ENCODE peak calls at places on chromosomes 2 and 18, in ten cellular contexts. T is posterior cingulate gyrus; Z is colonic mucosa; C is GM12892; U is stimulated activated CD8-positive, alpha-beta memory T cell treated with anti-CD3 and anti-CD28 coated beads, Interleukin-15, amount 100 ng/mL, for 24 hours; G is lung; F is stimulated activated CD4-positive, alpha-beta T cell treated with anti-CD3 and anti-CD28 coated beads, Interleukin-1b, Interleukin-23, amount 100 ng/mL, for 4 hours; I is BE2C; R is foreskin fibroblast; A is NCI-H69. N is an unnamed sample.

GRCh38 chr2:72827999-72828646 is 2.3 kb upstream of the EXOC6B start:
- DNase-seq in R (peak), F (no peak), G (no peak), U (no peak), T (no peak), C (no peak), I (no peak), Z (no peak), A (no peak), N (peak)

GRCh38 chr18:49544362-49544761 is 17.5 kb upstream of the LIPG start:
- DNase-seq in I (no peak), U (no peak), A (no peak), T (peak), F (no peak), Z (no peak), G (no peak), C (no peak), R (no peak), N (no peak)

GRCh38 chr18:212780-213179 is 54.4 kb downstream of the USP14 start:
- DNase-seq in U (no peak), F (no peak), C (no peak), R (no peak), T (no peak), G (no peak), Z (no peak), I (no peak), A (no peak), N (no peak)

GRCh38 chr2:190137561-190137960 is 75.0 kb upstream of the MSTN start:
- DNase-seq in F (no peak), Z (no peak), I (no peak), T (no peak), G (no peak), A (no peak), C (no peak), U (no peak), R (no peak), N (no peak)

GRCh38 chr18:26119246-26119645 is 14.4 kb upstream of the PSMA8 start:
- DNase-seq in F (no peak), C (no peak), T (no peak), R (no peak), Z (no peak), A (no peak), I (no peak), U (no peak), G (no peak), N (no peak)

GRCh38 chr2:191555092-191555742 is 122.7 kb upstream of the NABP1 start:
- DNase-seq in I (peak), F (peak), Z (peak), G (peak), C (peak), R (peak), A (peak), T (peak), U (peak), N (peak)

GRCh38 chr2:226515344-226516055 is 284.1 kb downstream of the IRS1 start:
- DNase-seq in G (no peak), C (no peak), T (no peak), I (no peak), U (no peak), Z (no peak), F (no peak), R (peak), A (no peak), N (peak)

GRCh38 chr2:23249348-23249747 is 135.6 kb upstream of the KLHL29 start:
- DNase-seq in R (no peak), F (no peak), C (no peak), U (no peak), I (no peak), Z (no peak), G (no peak), A (no peak), T (peak), N (no peak)

GRCh38 chr2:11738589-11739436 is 7.6 kb upstream of the LPIN1 start:
- DNase-seq in U (no peak), T (peak), C (no peak), G (peak), I (peak), A (peak), Z (peak), R (peak), F (no peak), N (peak)

GRCh38 chr2:117771969-117772630 is 42.4 kb upstream of the DDX18 start:
- DNase-seq in Z (no peak), T (no peak), G (no peak), A (peak), R (peak), F (no peak), I (no peak), C (no peak), U (no peak), N (no peak)

GRCh38 chr2:205682239-205683021 is at the start of gene NRP2:
- DNase-seq in A (peak), I (peak), R (peak), G (peak), C (peak), F (peak), T (peak), Z (peak), U (no peak), N (peak)

GRCh38 chr18:55839350-55839749 is 251.4 kb upstream of the TCF4 start:
- DNase-seq in Z (no peak), G (no peak), R (peak), A (no peak), F (no peak), T (no peak), U (no peak), C (no peak), I (no peak), N (no peak)

GRCh38 chr2:64945973-64946736 is 43.0 kb upstream of the SLC1A4 start:
- DNase-seq in U (peak), Z (peak), C (peak), R (no peak), T (no peak), G (no peak), F (peak), I (no peak), A (no peak), N (no peak)

GRCh38 chr2:133377599-133377998 is 190.7 kb downstream of the NCKAP5 start:
- DNase-seq in A (no peak), T (no peak), I (no peak), F (no peak), G (no peak), R (no peak), U (no peak), Z (no peak), C (no peak), N (no peak)

GRCh38 chr2:239545741-239546392 is 145.0 kb upstream of the HDAC4 start:
- DNase-seq in A (no peak), C (no peak), Z (no peak), U (no peak), F (no peak), I (no peak), R (no peak), G (no peak), T (peak), N (no peak)

GRCh38 chr2:190214434-190215194 is 105.0 kb downstream of the HIBCH start:
- DNase-seq in G (no peak), U (no peak), I (no peak), R (no peak), Z (no peak), A (no peak), F (no peak), C (no peak), T (no peak), N (no peak)

GRCh38 chr2:177983183-177983788 is 89.3 kb downstream of the PDE11A start:
- DNase-seq in F (no peak), I (peak), U (no peak), T (no peak), R (peak), Z (peak), C (peak), G (no peak), A (peak), N (peak)

GRCh38 chr2:199798881-199799580 is 52.0 kb downstream of the FTCDNL1 start:
- DNase-seq in R (no peak), U (no peak), C (no peak), A (peak), F (no peak), I (no peak), Z (no peak), T (peak), G (no peak), N (no peak)

GRCh38 chr2:228407821-228408220 is 226.3 kb upstream of the SPHKAP start:
- DNase-seq in R (no peak), I (no peak), Z (no peak), G (no peak), U (no peak), T (no peak), C (no peak), A (no peak), F (no peak), N (no peak)

GRCh38 chr2:115739574-115739973 is 1297.1 kb downstream of the DPP10 start:
- DNase-seq in U (no peak), Z (no peak), G (no peak), R (no peak), A (peak), C (no peak), I (no peak), F (no peak), T (no peak), N (no peak)